ENCODE peak calls at places on chromosomes 13 and 19, in nine cellular contexts. E, P, D, J, V, W, Z, R and Q are unnamed samples.
A peak's percentile ranks its signal among the peaks of the same experiment; 100 is the strongest.

GRCh38 chr13:71712988-71713653 is 153.9 kb downstream of the DACH1 start:
- DNase-seq in P (no peak), W (no peak), Z (peak; percentile 60), J (no peak), V (peak; percentile 30), E (no peak), D (no peak), R (no peak), Q (no peak)

GRCh38 chr13:31956944-31957644 is 74.5 kb upstream of the FRY start:
- DNase-seq in E (no peak), Z (no peak), R (peak; percentile 50), J (peak; percentile 65), V (no peak), P (no peak), W (no peak), D (no peak), Q (no peak)

GRCh38 chr13:31282741-31283455 is 83.1 kb downstream of the B3GLCT start:
- DNase-seq in W (no peak), J (no peak), V (peak; percentile 6), Z (no peak), E (no peak), R (no peak), D (no peak), P (no peak), Q (no peak)

GRCh38 chr19:19285723-19286122 is 12.6 kb upstream of the TM6SF2 start:
- DNase-seq in V (no peak), W (no peak), P (no peak), Z (peak; percentile 8), R (no peak), E (no peak), D (no peak), J (no peak), Q (no peak)

GRCh38 chr19:50739132-50739746 is 16.1 kb downstream of the CLEC11A start:
- DNase-seq in Z (no peak), W (no peak), R (no peak), J (no peak), V (no peak), P (no peak), D (no peak), E (no peak), Q (no peak)

GRCh38 chr13:67736646-67737420 is 506.7 kb upstream of the PCDH9 start:
- DNase-seq in E (no peak), Z (peak; percentile 55), V (peak; percentile 6), P (no peak), J (peak; percentile 68), W (no peak), R (peak; percentile 59), D (no peak), Q (no peak)

GRCh38 chr13:60838581-60838980 is 441.6 kb downstream of the TDRD3 start:
- DNase-seq in E (no peak), V (no peak), J (no peak), D (no peak), Z (no peak), P (no peak), R (no peak), W (no peak), Q (no peak)

GRCh38 chr19:1122972-1123363 is 19.2 kb downstream of the GPX4 start:
- DNase-seq in Z (peak; percentile 75), J (peak; percentile 56), P (peak; percentile 82), W (peak; percentile 88), D (peak; percentile 79), V (peak; percentile 86), E (peak; percentile 49), R (peak; percentile 90), Q (peak; percentile 96)

GRCh38 chr13:33262997-33263396 is 22.6 kb downstream of the STARD13 start:
- DNase-seq in Z (no peak), W (no peak), J (no peak), V (no peak), P (no peak), E (no peak), R (no peak), D (no peak), Q (no peak)
- TF ChIP-seq CTCF in Z (no peak), W (no peak), J (peak; percentile 20), V (peak; percentile 6), P (no peak), E (peak; percentile 61), R (no peak), D (peak; percentile 12), Q (no peak)

GRCh38 chr19:49590971-49591730 is at the start of gene PRR12:
- DNase-seq in E (peak; percentile 31), V (peak; percentile 77), J (peak; percentile 67), D (peak; percentile 85), Z (peak; percentile 80), P (peak; percentile 63), W (peak; percentile 81), R (peak; percentile 77), Q (peak; percentile 88)

GRCh38 chr19:49593233-49594113 is 2.5 kb downstream of the PRR12 start:
- DNase-seq in E (peak; percentile 85), R (peak; percentile 97), P (peak; percentile 94), J (peak; percentile 89), W (peak; percentile 95), V (peak; percentile 94), Z (peak; percentile 95), D (peak; percentile 90), Q (peak; percentile 100)

GRCh38 chr19:49590071-49590970 is 661 bp upstream of the PRR12 start:
- DNase-seq in Z (peak; percentile 98), R (peak; percentile 98), W (peak; percentile 98), E (peak; percentile 94), V (peak; percentile 99), P (peak; percentile 97), D (peak; percentile 94), J (peak; percentile 95), Q (peak; percentile 96)

GRCh38 chr19:49592486-49593232 is 1.7 kb downstream of the PRR12 start:
- DNase-seq in R (peak; percentile 32), P (no peak), E (no peak), D (no peak), W (peak; percentile 63), J (no peak), Z (peak; percentile 53), V (peak; percentile 12), Q (peak; percentile 47)

GRCh38 chr19:49591731-49592485 is 926 bp downstream of the PRR12 start:
- DNase-seq in W (peak; percentile 81), E (peak; percentile 44), P (peak; percentile 52), V (peak; percentile 49), R (peak; percentile 68), J (peak; percentile 26), Z (peak; percentile 55), D (peak; percentile 74), Q (peak; percentile 39)
- TF ChIP-seq CTCF in W (no peak), E (no peak), P (no peak), V (no peak), R (no peak), J (no peak), Z (no peak), D (no peak), Q (no peak)

GRCh38 chr19:57527136-57527881 is at the start of gene ZNF549:
- DNase-seq in V (peak; percentile 95), W (peak; percentile 90), J (peak; percentile 93), R (peak; percentile 96), P (peak; percentile 88), D (peak; percentile 92), Z (peak; percentile 94), E (peak; percentile 90), Q (peak; percentile 94)
- TF ChIP-seq CTCF in V (no peak), W (no peak), J (no peak), R (no peak), P (no peak), D (no peak), Z (no peak), E (no peak), Q (no peak)

GRCh38 chr13:98598043-98598442 is 21.1 kb upstream of the STK24 start:
- DNase-seq in R (no peak), Z (no peak), V (peak; percentile 25), E (no peak), D (no peak), J (no peak), P (no peak), W (no peak), Q (no peak)
- TF ChIP-seq CTCF in R (peak; percentile 23), Z (no peak), V (peak; percentile 31), E (peak; percentile 15), D (no peak), J (no peak), P (no peak), W (no peak), Q (no peak)

GRCh38 chr19:32324631-32325215 is 20.7 kb upstream of the ZNF507 start:
- DNase-seq in E (no peak), W (no peak), D (no peak), R (peak; percentile 46), P (no peak), J (peak; percentile 6), V (peak; percentile 33), Z (no peak), Q (no peak)
- TF ChIP-seq CTCF in E (peak; percentile 34), W (no peak), D (no peak), R (no peak), P (no peak), J (peak; percentile 20), V (peak; percentile 31), Z (peak; percentile 41), Q (no peak)

DNA sequence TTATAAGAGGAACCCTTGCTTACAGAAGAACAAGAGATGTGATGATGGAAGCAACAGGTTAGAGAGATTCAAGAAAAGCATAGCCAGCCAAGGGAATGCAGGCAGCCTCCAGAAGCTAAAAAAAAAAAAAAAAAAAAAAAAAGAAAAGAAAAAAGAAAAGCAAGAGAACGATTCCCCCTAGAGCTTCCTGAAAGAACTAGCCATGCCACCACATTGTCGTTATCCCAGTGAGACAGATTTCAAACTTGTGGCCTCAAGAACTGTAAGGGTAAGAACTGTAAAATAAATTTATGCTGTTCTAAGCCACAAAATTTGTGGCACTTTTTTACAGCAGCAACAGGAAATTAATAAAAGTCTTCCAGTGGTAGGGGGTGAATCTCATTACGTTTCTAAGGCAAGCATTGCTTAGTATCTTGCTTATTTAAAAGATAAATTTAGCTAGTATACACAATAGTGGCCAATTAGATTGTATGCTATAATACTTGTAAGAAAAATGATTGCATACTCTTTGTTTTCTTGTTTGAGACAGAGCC is 21.8 kb downstream of the RFXAP start:
- DNase-seq in Z (no peak), R (no peak), E (no peak), J (no peak), D (no peak), V (no peak), W (no peak), P (no peak), Q (no peak)
- TF ChIP-seq CTCF in Z (peak; percentile 22), R (no peak), E (no peak), J (no peak), D (no peak), V (no peak), W (no peak), P (no peak), Q (no peak)

GRCh38 chr13:75569576-75569975 is 20.0 kb downstream of the UCHL3 start:
- DNase-seq in V (no peak), W (no peak), D (no peak), Z (no peak), R (no peak), P (no peak), E (no peak), J (no peak), Q (no peak)
- TF ChIP-seq CTCF in V (no peak), W (no peak), D (no peak), Z (no peak), R (no peak), P (no peak), E (no peak), J (no peak), Q (no peak)